ENCODE peak calls at places on chromosome 22, in six cellular contexts. L is CD8-positive, alpha-beta T cell; F is neuronal stem cell; H is CD4-positive, alpha-beta T cell; A is A549; V is IMR-90. K is an unnamed sample.

GRCh38 chr22:34281738-34282137 is 361.5 kb upstream of the LARGE1 start:
- DNase-seq in A (no peak), L (no peak), V (no peak), H (no peak), F (no peak), K (no peak)

GRCh38 chr22:35733742-35734516 is 16.3 kb downstream of the APOL5 start:
- DNase-seq in H (no peak), F (no peak), V (no peak), A (no peak), L (no peak), K (no peak)

GRCh38 chr22:19596680-19597398 is 72.6 kb upstream of the CLDN5 start:
- DNase-seq in F (no peak), V (no peak), H (no peak), L (no peak), A (no peak), K (no peak)

GRCh38 chr22:35045451-35045850 is 20.5 kb upstream of the ISX start:
- DNase-seq in F (no peak), H (no peak), A (no peak), L (no peak), V (no peak), K (no peak)

GRCh38 chr22:26894362-26894761 is 237.0 kb downstream of the MIAT start:
- DNase-seq in A (no peak), F (no peak), L (no peak), H (no peak), V (peak; percentile 18), K (no peak)

GRCh38 chr22:42078469-42079318 is 806 bp upstream of the SMDT1 start:
- DNase-seq in V (no peak), L (no peak), F (no peak), H (no peak), A (no peak), K (no peak)

GRCh38 chr22:26367402-26368245 is 61.4 kb upstream of the ASPHD2 start:
- DNase-seq in H (peak; percentile 58), F (peak; percentile 65), V (peak; percentile 20), A (peak; percentile 10), L (peak; percentile 57), K (peak; percentile 25)

GRCh38 chr22:30829901-30830550 is 135.4 kb downstream of the OSBP2 start:
- DNase-seq in A (peak; percentile 85), H (no peak), F (no peak), V (peak; percentile 97), L (no peak), K (no peak)

GRCh38 chr22:27115816-27116256 is 458.4 kb downstream of the MIAT start:
- DNase-seq in V (peak; percentile 87), A (peak; percentile 60), H (no peak), L (no peak), F (no peak), K (no peak)

GRCh38 chr22:41940853-41941765 is 5.8 kb downstream of the CENPM start:
- DNase-seq in F (peak; percentile 70), V (peak; percentile 91), L (peak; percentile 86), A (peak; percentile 59), H (peak; percentile 83), K (peak; percentile 67)

GRCh38 chr22:38713921-38714320 is 8.2 kb downstream of the GTPBP1 start:
- DNase-seq in H (no peak), A (no peak), F (no peak), L (no peak), V (no peak), K (no peak)

GRCh38 chr22:45521178-45521577 is 18.5 kb downstream of the FBLN1 start:
- DNase-seq in F (no peak), V (no peak), H (no peak), L (no peak), A (no peak), K (no peak)

GRCh38 chr22:22681221-22681739 is 36.9 kb downstream of the GGTLC2 start:
- DNase-seq in V (peak; percentile 50), H (no peak), L (no peak), F (no peak), A (no peak), K (no peak)

GRCh38 chr22:43326342-43326825 is 16.8 kb downstream of the SCUBE1 start:
- DNase-seq in A (no peak), L (no peak), H (no peak), F (peak; percentile 94), V (no peak), K (no peak)

GRCh38 chr22:44758354-44758969 is 6.1 kb downstream of the ARHGAP8 start:
- DNase-seq in H (no peak), V (peak; percentile 74), L (no peak), A (no peak), F (no peak), K (no peak)

GRCh38 chr22:43985532-43985931 is 30.3 kb downstream of the SAMM50 start:
- DNase-seq in V (no peak), A (no peak), L (no peak), F (no peak), H (no peak), K (no peak)

GRCh38 chr22:46058591-46059519 is 81.9 kb upstream of the WNT7B start:
- DNase-seq in V (no peak), H (no peak), A (no peak), F (no peak), L (no peak), K (no peak)

GRCh38 chr22:27994481-27995331 is 75.7 kb upstream of the PITPNB start:
- DNase-seq in F (no peak), V (no peak), H (no peak), L (no peak), A (no peak), K (no peak)

GRCh38 chr22:42688241-42688913 is 32.3 kb downstream of the A4GALT start:
- DNase-seq in F (peak; percentile 38), H (no peak), L (no peak), V (peak; percentile 93), A (peak; percentile 33), K (no peak)

GRCh38 chr22:20641198-20641892 is 132.6 kb upstream of the SERPIND1 start:
- DNase-seq in L (no peak), H (no peak), A (no peak), F (no peak), V (no peak), K (no peak)

GRCh38 chr22:36757608-36758220 is 18.2 kb downstream of the IFT27 start:
- DNase-seq in F (peak; percentile 63), L (peak; percentile 73), V (peak; percentile 70), A (peak; percentile 44), H (peak; percentile 58), K (peak; percentile 47)

GRCh38 chr22:33476716-33477115 is 418.5 kb upstream of the SYN3 start:
- DNase-seq in F (no peak), H (no peak), V (peak; percentile 43), L (no peak), A (peak; percentile 7), K (no peak)

GRCh38 chr22:41682033-41682807 is 6.4 kb downstream of the SNU13 start:
- DNase-seq in F (peak; percentile 66), H (peak; percentile 80), L (peak; percentile 84), V (peak; percentile 88), A (no peak), K (peak; percentile 72)

GRCh38 chr22:44731357-44731970 is 20.9 kb upstream of the ARHGAP8 start:
- DNase-seq in F (no peak), H (no peak), A (no peak), L (no peak), V (no peak), K (no peak)

GRCh38 chr22:29787371-29787980 is 20.3 kb downstream of the UQCR10 start:
- DNase-seq in V (no peak), A (no peak), F (no peak), H (no peak), L (no peak), K (no peak)

GRCh38 chr22:33006220-33006954 is 51.8 kb downstream of the SYN3 start:
- DNase-seq in V (no peak), A (no peak), H (no peak), L (no peak), F (no peak), K (no peak)

DNA sequence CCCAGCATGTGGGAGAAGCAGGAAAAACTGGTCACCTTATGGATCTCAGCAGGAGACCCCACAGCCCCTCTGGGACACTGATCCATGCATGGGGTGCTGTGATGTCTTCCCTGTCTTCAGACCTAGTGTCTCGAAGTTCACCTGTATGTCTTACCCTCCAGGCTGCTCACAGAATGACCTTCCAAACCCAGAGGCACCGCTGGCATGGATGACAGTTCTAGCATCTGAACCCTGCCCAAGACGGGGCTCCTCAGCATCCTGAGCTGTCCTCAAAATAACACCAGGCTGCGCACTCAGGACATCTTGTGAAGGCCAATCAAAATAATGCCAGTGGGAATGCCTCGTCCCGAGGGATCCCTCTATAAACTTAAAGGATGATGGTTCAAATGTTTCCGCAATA is 824.9 kb downstream of the TBC1D22A start:
- DNase-seq in V (no peak), F (no peak), L (no peak), H (no peak), A (no peak), K (no peak)
- H3K9me3 ChIP-seq in V (peaks cover 34% of the 10 kb centered on the region), F (no peaks in the 10 kb centered on the region), L (no peaks in the 10 kb centered on the region), H (peaks cover 9% of the 10 kb centered on the region), A (no peaks in the 10 kb centered on the region), K (no peaks in the 10 kb centered on the region)

GRCh38 chr22:47395481-47395880 is 633.0 kb downstream of the TBC1D22A start:
- DNase-seq in L (no peak), F (no peak), A (peak; percentile 25), V (peak; percentile 2), H (no peak), K (no peak)
- H3K9me3 ChIP-seq in L (no peaks in the 10 kb centered on the region), F (no peaks in the 10 kb centered on the region), A (no peaks in the 10 kb centered on the region), V (peaks cover 26% of the 10 kb centered on the region), H (no peaks in the 10 kb centered on the region), K (no peaks in the 10 kb centered on the region)

DNA sequence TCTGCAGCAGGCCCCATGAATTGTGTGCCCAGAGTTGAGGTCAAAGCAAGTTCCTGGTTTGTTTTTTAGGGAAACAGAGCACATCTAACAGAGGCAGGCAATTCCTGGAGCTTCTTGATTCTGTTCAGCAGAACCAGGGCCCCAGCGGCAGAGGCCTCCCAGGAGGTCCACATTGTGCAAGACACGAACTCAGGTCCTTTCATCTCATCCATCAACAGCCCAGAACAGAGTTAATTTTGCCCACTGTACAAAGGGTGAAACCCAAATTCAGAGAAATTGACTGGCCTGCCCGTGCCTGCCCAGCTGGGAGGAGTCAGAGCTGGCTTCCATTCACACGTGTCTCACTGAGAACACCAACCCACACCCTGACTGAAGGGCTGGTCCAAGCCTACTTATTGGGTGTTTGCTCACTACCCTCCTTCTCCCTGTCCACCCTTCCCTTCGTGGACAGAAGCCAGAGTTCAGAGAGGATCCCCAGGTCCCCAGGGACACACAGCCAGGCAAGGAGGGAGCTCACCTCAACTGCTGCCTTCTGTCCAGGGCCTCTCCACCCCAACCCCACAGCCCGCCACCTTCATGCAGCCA is 607.1 kb downstream of the TBC1D22A start:
- DNase-seq in F (no peak), V (no peak), L (no peak), H (no peak), A (no peak), K (no peak)
- H3K9me3 ChIP-seq in F (no peaks in the 10 kb centered on the region), V (peaks cover 7% of the 10 kb centered on the region), L (no peaks in the 10 kb centered on the region), H (no peaks in the 10 kb centered on the region), A (no peaks in the 10 kb centered on the region), K (no peaks in the 10 kb centered on the region)

GRCh38 chr22:49186756-49187155 is 640.9 kb downstream of the BRD1 start:
- DNase-seq in H (no peak), L (no peak), A (no peak), V (no peak), F (no peak), K (no peak)
- H3K9me3 ChIP-seq in H (no peaks in the 10 kb centered on the region), L (no peaks in the 10 kb centered on the region), A (peaks cover 3% of the 10 kb centered on the region), V (peaks cover 70% of the 10 kb centered on the region), F (no peaks in the 10 kb centered on the region), K (no peaks in the 10 kb centered on the region)